ENCODE peak calls at places on chromosomes 7 and 10, in six cellular contexts. W is transverse colon, L is renal cortical epithelial cell, Z is skeletal muscle cell, E is GDM1, F is Panc1. S is an unnamed sample.

GRCh38 chr10:130742936-130743675 is 568.4 kb downstream of the TCERG1L start:
- DNase-seq in W (no peak), L (no peak), Z (no peak), E (no peak), F (no peak), S (no peak)

GRCh38 chr7:138632866-138633602 is 68.1 kb downstream of the SVOPL start:
- DNase-seq in W (no peak), L (no peak), Z (no peak), E (no peak), F (no peak), S (no peak)

GRCh38 chr10:34288634-34289033 is 526.5 kb downstream of the PARD3 start:
- DNase-seq in W (no peak), L (peak; percentile 85), Z (no peak), E (no peak), F (no peak), S (no peak)

GRCh38 chr7:51732066-51732465 is 415.5 kb upstream of the COBL start:
- DNase-seq in W (no peak), L (no peak), Z (no peak), E (no peak), F (no peak), S (no peak)

GRCh38 chr10:23158370-23158769 is 33.7 kb upstream of the PTF1A start:
- DNase-seq in W (peak; percentile 27), L (peak; percentile 48), Z (no peak), E (peak; percentile 21), F (peak; percentile 39), S (peak; percentile 77)

GRCh38 chr10:37403776-37404175 is 278.4 kb downstream of the ANKRD30A start:
- DNase-seq in W (no peak), L (no peak), Z (no peak), E (no peak), F (no peak), S (no peak)

GRCh38 chr10:58672855-58673254 is 160.2 kb downstream of the BICC1 start:
- DNase-seq in W (no peak), L (peak; percentile 36), Z (peak; percentile 43), E (no peak), F (no peak), S (no peak)

GRCh38 chr7:28955723-28956607 is 2.2 kb downstream of the TRIL start:
- DNase-seq in W (peak; percentile 88), L (peak; percentile 31), Z (no peak), E (no peak), F (no peak), S (no peak)

GRCh38 chr7:132516042-132516840 is 60.0 kb downstream of the PLXNA4 start:
- DNase-seq in W (no peak), L (peak; percentile 26), Z (peak; percentile 19), E (no peak), F (no peak), S (no peak)